ENCODE peak calls at places on chromosomes 16 and 17, in nine cellular contexts. One of them, this sample, is unnamed. For H3K4me1, the result is how much of the 10 kb centered on the place peaks cover.

GRCh38 chr17:1830288-1830687 is 483 bp downstream of the RPA1 start:
- DNase-seq in right lobe of liver: no peak
- DNase-seq in trophoblast cell: peak
- DNase-seq in A673: peak
- DNase-seq in Peyer's patch: no peak
- DNase-seq in esophagus squamous epithelium: no peak
- DNase-seq in heart left ventricle: no peak
- DNase-seq in SK-N-SH: peak
- DNase-seq in RWPE2: no peak
- DNase-seq in this sample: peak

GRCh38 chr17:79838541-79839274 is 532 bp downstream of the CBX4 start:
- DNase-seq in right lobe of liver: peak
- DNase-seq in trophoblast cell: peak
- DNase-seq in A673: peak
- DNase-seq in Peyer's patch: peak
- DNase-seq in esophagus squamous epithelium: no peak
- DNase-seq in heart left ventricle: no peak
- DNase-seq in SK-N-SH: peak
- DNase-seq in RWPE2: no peak
- DNase-seq in this sample: peak

GRCh38 chr16:68696514-68696913 is 40.6 kb upstream of the CDH1 start:
- DNase-seq in right lobe of liver: no peak
- DNase-seq in trophoblast cell: no peak
- DNase-seq in A673: no peak
- DNase-seq in Peyer's patch: no peak
- DNase-seq in esophagus squamous epithelium: no peak
- DNase-seq in heart left ventricle: no peak
- DNase-seq in SK-N-SH: no peak
- DNase-seq in RWPE2: no peak
- DNase-seq in this sample: no peak

GRCh38 chr17:56793947-56794346 is 39.8 kb downstream of the C17orf67 start:
- DNase-seq in right lobe of liver: no peak
- DNase-seq in trophoblast cell: no peak
- DNase-seq in A673: no peak
- DNase-seq in Peyer's patch: no peak
- DNase-seq in esophagus squamous epithelium: no peak
- DNase-seq in heart left ventricle: no peak
- DNase-seq in SK-N-SH: no peak
- DNase-seq in RWPE2: no peak
- DNase-seq in this sample: no peak

GRCh38 chr17:81841866-81842265 is 7.0 kb upstream of the PPP1R27 start:
- DNase-seq in right lobe of liver: no peak
- DNase-seq in trophoblast cell: no peak
- DNase-seq in A673: no peak
- DNase-seq in Peyer's patch: no peak
- DNase-seq in esophagus squamous epithelium: no peak
- DNase-seq in heart left ventricle: no peak
- DNase-seq in SK-N-SH: no peak
- DNase-seq in RWPE2: no peak
- DNase-seq in this sample: no peak

GRCh38 chr16:54879681-54880080 is 51.0 kb upstream of the IRX5 start:
- DNase-seq in right lobe of liver: no peak
- DNase-seq in trophoblast cell: no peak
- DNase-seq in A673: no peak
- DNase-seq in Peyer's patch: no peak
- DNase-seq in esophagus squamous epithelium: no peak
- DNase-seq in heart left ventricle: no peak
- DNase-seq in SK-N-SH: no peak
- DNase-seq in RWPE2: no peak
- DNase-seq in this sample: peak

GRCh38 chr17:39527220-39527813 is 66.0 kb downstream of the CDK12 start:
- DNase-seq in right lobe of liver: no peak
- DNase-seq in trophoblast cell: no peak
- DNase-seq in A673: peak
- DNase-seq in Peyer's patch: no peak
- DNase-seq in esophagus squamous epithelium: no peak
- DNase-seq in heart left ventricle: no peak
- DNase-seq in SK-N-SH: no peak
- DNase-seq in RWPE2: no peak
- DNase-seq in this sample: peak

GRCh38 chr17:1231456-1231855 is 38.8 kb upstream of the BHLHA9 start:
- DNase-seq in right lobe of liver: no peak
- DNase-seq in trophoblast cell: no peak
- DNase-seq in A673: no peak
- DNase-seq in Peyer's patch: peak
- DNase-seq in esophagus squamous epithelium: no peak
- DNase-seq in heart left ventricle: peak
- DNase-seq in SK-N-SH: no peak
- DNase-seq in RWPE2: no peak
- DNase-seq in this sample: peak

GRCh38 chr17:42985225-42985624 is 4.9 kb downstream of the RUNDC1 start:
- DNase-seq in right lobe of liver: no peak
- DNase-seq in trophoblast cell: no peak
- DNase-seq in A673: no peak
- DNase-seq in Peyer's patch: no peak
- DNase-seq in esophagus squamous epithelium: no peak
- DNase-seq in heart left ventricle: no peak
- DNase-seq in SK-N-SH: no peak
- DNase-seq in RWPE2: no peak
- DNase-seq in this sample: no peak

GRCh38 chr17:44197980-44198720 is 1.5 kb downstream of the ATXN7L3 start:
- DNase-seq in right lobe of liver: no peak
- DNase-seq in trophoblast cell: no peak
- DNase-seq in A673: peak
- DNase-seq in Peyer's patch: no peak
- DNase-seq in esophagus squamous epithelium: no peak
- DNase-seq in heart left ventricle: no peak
- DNase-seq in SK-N-SH: no peak
- DNase-seq in RWPE2: no peak
- DNase-seq in this sample: peak

GRCh38 chr17:33753452-33753851 is 460.4 kb upstream of the ASIC2 start:
- DNase-seq in right lobe of liver: no peak
- DNase-seq in trophoblast cell: no peak
- DNase-seq in A673: no peak
- DNase-seq in Peyer's patch: no peak
- DNase-seq in esophagus squamous epithelium: no peak
- DNase-seq in heart left ventricle: no peak
- DNase-seq in SK-N-SH: no peak
- DNase-seq in RWPE2: no peak
- DNase-seq in this sample: no peak

GRCh38 chr17:82565551-82565950 is 46.0 kb downstream of the FOXK2 start:
- DNase-seq in right lobe of liver: no peak
- DNase-seq in trophoblast cell: no peak
- DNase-seq in A673: no peak
- DNase-seq in Peyer's patch: no peak
- DNase-seq in esophagus squamous epithelium: no peak
- DNase-seq in heart left ventricle: no peak
- DNase-seq in SK-N-SH: no peak
- DNase-seq in RWPE2: no peak
- DNase-seq in this sample: no peak

GRCh38 chr16:50901062-50901461 is 159.2 kb downstream of the CYLD start:
- DNase-seq in right lobe of liver: no peak
- DNase-seq in trophoblast cell: no peak
- DNase-seq in A673: no peak
- DNase-seq in Peyer's patch: no peak
- DNase-seq in esophagus squamous epithelium: no peak
- DNase-seq in heart left ventricle: no peak
- DNase-seq in SK-N-SH: no peak
- DNase-seq in RWPE2: no peak
- DNase-seq in this sample: no peak

GRCh38 chr16:87056083-87056482 is 261.1 kb downstream of the C16orf95 start:
- DNase-seq in right lobe of liver: no peak
- DNase-seq in trophoblast cell: no peak
- DNase-seq in A673: no peak
- DNase-seq in Peyer's patch: no peak
- DNase-seq in esophagus squamous epithelium: no peak
- DNase-seq in heart left ventricle: no peak
- DNase-seq in SK-N-SH: no peak
- DNase-seq in RWPE2: no peak
- DNase-seq in this sample: peak

GRCh38 chr16:66287916-66288315 is 78.6 kb upstream of the CDH5 start:
- DNase-seq in right lobe of liver: peak
- DNase-seq in trophoblast cell: no peak
- DNase-seq in A673: no peak
- DNase-seq in Peyer's patch: no peak
- DNase-seq in esophagus squamous epithelium: no peak
- DNase-seq in heart left ventricle: no peak
- DNase-seq in SK-N-SH: no peak
- DNase-seq in RWPE2: peak
- DNase-seq in this sample: no peak

DNA sequence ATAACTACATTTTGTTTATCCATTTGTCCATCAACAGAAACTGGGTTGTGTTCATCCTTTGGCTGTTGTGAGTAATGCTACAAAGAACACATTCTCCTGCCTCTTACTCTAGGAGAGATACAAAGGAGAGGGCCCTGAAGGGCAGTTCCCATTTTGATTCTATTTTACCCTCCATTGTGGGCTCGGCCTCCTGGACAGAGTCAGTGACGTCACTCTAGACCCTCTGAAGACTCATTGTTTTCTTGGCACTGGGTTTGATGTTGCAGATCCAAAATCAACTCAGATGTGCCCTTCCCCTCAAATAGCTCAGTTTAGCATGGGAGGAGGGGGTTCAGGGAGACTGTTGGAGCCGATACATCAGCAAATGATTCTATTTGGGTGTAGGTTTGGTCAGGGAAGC is 280.9 kb downstream of the UTP18 start:
- DNase-seq in right lobe of liver: no peak
- DNase-seq in trophoblast cell: no peak
- DNase-seq in A673: no peak
- DNase-seq in Peyer's patch: no peak
- DNase-seq in esophagus squamous epithelium: no peak
- DNase-seq in heart left ventricle: no peak
- DNase-seq in SK-N-SH: no peak
- DNase-seq in RWPE2: no peak
- DNase-seq in this sample: no peak
- H3K4me3 ChIP-seq in right lobe of liver: no peak
- H3K4me3 ChIP-seq in trophoblast cell: no peak
- H3K4me3 ChIP-seq in A673: no peak
- H3K4me3 ChIP-seq in Peyer's patch: no peak
- H3K4me3 ChIP-seq in esophagus squamous epithelium: no peak
- H3K4me3 ChIP-seq in heart left ventricle: no peak
- H3K4me3 ChIP-seq in SK-N-SH: no peak
- H3K4me3 ChIP-seq in RWPE2: no peak
- H3K4me3 ChIP-seq in this sample: no peak

DNA sequence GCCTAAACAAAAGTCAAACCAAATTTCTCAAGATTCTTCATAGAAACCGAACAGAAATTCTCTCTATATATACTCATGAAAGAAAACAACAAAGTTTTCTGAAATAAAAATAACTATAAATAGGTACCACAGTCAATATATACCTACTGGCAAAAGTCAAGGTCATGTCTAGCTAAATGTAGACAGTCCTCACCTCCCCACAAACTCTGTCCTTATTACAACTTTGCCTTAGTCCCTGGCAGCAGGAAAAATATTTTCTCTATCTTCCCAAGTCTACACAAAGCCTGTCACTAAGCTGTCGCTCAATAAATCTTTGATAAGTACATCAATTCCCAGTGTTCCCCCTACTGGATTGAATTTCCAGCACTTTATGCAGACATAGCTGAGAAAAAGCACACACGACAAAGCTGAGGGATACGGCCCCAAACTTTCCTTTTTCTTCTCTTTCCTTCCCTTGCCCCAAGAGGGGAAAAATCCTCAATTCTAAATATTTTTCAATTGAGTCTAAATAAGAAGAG is 2.7 kb downstream of the CFAP20 start:
- DNase-seq in right lobe of liver: no peak
- DNase-seq in trophoblast cell: no peak
- DNase-seq in A673: no peak
- DNase-seq in Peyer's patch: no peak
- DNase-seq in esophagus squamous epithelium: no peak
- DNase-seq in heart left ventricle: no peak
- DNase-seq in SK-N-SH: no peak
- DNase-seq in RWPE2: no peak
- DNase-seq in this sample: no peak
- H3K4me1 ChIP-seq in right lobe of liver: under half
- H3K4me1 ChIP-seq in trophoblast cell: under half
- H3K4me1 ChIP-seq in A673: under half
- H3K4me1 ChIP-seq in Peyer's patch: under half
- H3K4me1 ChIP-seq in esophagus squamous epithelium: half or more
- H3K4me1 ChIP-seq in heart left ventricle: half or more
- H3K4me1 ChIP-seq in SK-N-SH: under half
- H3K4me1 ChIP-seq in RWPE2: under half
- H3K4me1 ChIP-seq in this sample: under half

GRCh38 chr16:65071371-65072311 is 50.2 kb downstream of the CDH11 start:
- DNase-seq in right lobe of liver: no peak
- DNase-seq in trophoblast cell: no peak
- DNase-seq in A673: no peak
- DNase-seq in Peyer's patch: no peak
- DNase-seq in esophagus squamous epithelium: no peak
- DNase-seq in heart left ventricle: peak
- DNase-seq in SK-N-SH: no peak
- DNase-seq in RWPE2: no peak
- DNase-seq in this sample: no peak
- H3K4me3 ChIP-seq in right lobe of liver: no peak
- H3K4me3 ChIP-seq in trophoblast cell: no peak
- H3K4me3 ChIP-seq in A673: no peak
- H3K4me3 ChIP-seq in Peyer's patch: no peak
- H3K4me3 ChIP-seq in esophagus squamous epithelium: no peak
- H3K4me3 ChIP-seq in heart left ventricle: no peak
- H3K4me3 ChIP-seq in SK-N-SH: peak
- H3K4me3 ChIP-seq in RWPE2: no peak
- H3K4me3 ChIP-seq in this sample: no peak

GRCh38 chr16:56257666-56258359 is 66.5 kb downstream of the GNAO1 start:
- DNase-seq in right lobe of liver: no peak
- DNase-seq in trophoblast cell: no peak
- DNase-seq in A673: no peak
- DNase-seq in Peyer's patch: no peak
- DNase-seq in esophagus squamous epithelium: no peak
- DNase-seq in heart left ventricle: peak
- DNase-seq in SK-N-SH: peak
- DNase-seq in RWPE2: no peak
- DNase-seq in this sample: no peak

GRCh38 chr16:56260378-56260987 is 69.2 kb downstream of the GNAO1 start:
- DNase-seq in right lobe of liver: no peak
- DNase-seq in trophoblast cell: no peak
- DNase-seq in A673: no peak
- DNase-seq in Peyer's patch: no peak
- DNase-seq in esophagus squamous epithelium: no peak
- DNase-seq in heart left ventricle: no peak
- DNase-seq in SK-N-SH: no peak
- DNase-seq in RWPE2: no peak
- DNase-seq in this sample: no peak

GRCh38 chr16:56257260-56257659 is 66.0 kb downstream of the GNAO1 start:
- DNase-seq in right lobe of liver: no peak
- DNase-seq in trophoblast cell: no peak
- DNase-seq in A673: no peak
- DNase-seq in Peyer's patch: no peak
- DNase-seq in esophagus squamous epithelium: no peak
- DNase-seq in heart left ventricle: peak
- DNase-seq in SK-N-SH: peak
- DNase-seq in RWPE2: no peak
- DNase-seq in this sample: no peak

GRCh38 chr16:56258508-56259424 is 67.5 kb downstream of the GNAO1 start:
- DNase-seq in right lobe of liver: no peak
- DNase-seq in trophoblast cell: no peak
- DNase-seq in A673: no peak
- DNase-seq in Peyer's patch: no peak
- DNase-seq in esophagus squamous epithelium: no peak
- DNase-seq in heart left ventricle: no peak
- DNase-seq in SK-N-SH: no peak
- DNase-seq in RWPE2: no peak
- DNase-seq in this sample: no peak

GRCh38 chr16:56259425-56259779 is 68.1 kb downstream of the GNAO1 start:
- DNase-seq in right lobe of liver: no peak
- DNase-seq in trophoblast cell: no peak
- DNase-seq in A673: no peak
- DNase-seq in Peyer's patch: no peak
- DNase-seq in esophagus squamous epithelium: no peak
- DNase-seq in heart left ventricle: no peak
- DNase-seq in SK-N-SH: no peak
- DNase-seq in RWPE2: no peak
- DNase-seq in this sample: no peak
- H3K4me1 ChIP-seq in right lobe of liver: under half
- H3K4me1 ChIP-seq in trophoblast cell: under half
- H3K4me1 ChIP-seq in A673: under half
- H3K4me1 ChIP-seq in Peyer's patch: under half
- H3K4me1 ChIP-seq in esophagus squamous epithelium: under half
- H3K4me1 ChIP-seq in heart left ventricle: under half
- H3K4me1 ChIP-seq in SK-N-SH: half or more
- H3K4me1 ChIP-seq in RWPE2: under half
- H3K4me1 ChIP-seq in this sample: under half